ENCODE peak calls at places on chromosomes 12 and 14, in six cellular contexts. O is iPS DF 6.9, R is posterior cingulate gyrus, L is sigmoid colon, T is GM19239, I is left ventricle myocardium inferior. X is an unnamed sample.
A peak's percentile ranks its signal among the peaks of the same experiment; 100 is the strongest.

GRCh38 chr12:22543246-22544037 is 900 bp downstream of the C2CD5 start:
- DNase-seq in O (no peak), R (peak; percentile 43), L (peak; percentile 74), T (no peak), I (peak; percentile 48), X (peak; percentile 78)

GRCh38 chr12:124682425-124683329 is 115.3 kb upstream of the NCOR2 start:
- DNase-seq in O (no peak), R (no peak), L (no peak), T (no peak), I (no peak), X (no peak)

GRCh38 chr12:20250761-20251160 is 117.6 kb upstream of the PDE3A start:
- DNase-seq in O (no peak), R (no peak), L (no peak), T (no peak), I (no peak), X (no peak)

GRCh38 chr14:60668431-60669112 is 19.3 kb upstream of the SIX1 start:
- DNase-seq in O (no peak), R (no peak), L (no peak), T (no peak), I (no peak), X (no peak)

GRCh38 chr12:88472775-88473174 is 107.5 kb downstream of the KITLG start:
- DNase-seq in O (no peak), R (no peak), L (no peak), T (no peak), I (no peak), X (no peak)

GRCh38 chr12:113014565-113014964 is 36.2 kb downstream of the OAS2 start:
- DNase-seq in O (no peak), R (no peak), L (no peak), T (no peak), I (no peak), X (no peak)

GRCh38 chr12:12896261-12896660 is 4.9 kb downstream of the GPRC5A start:
- DNase-seq in O (no peak), R (no peak), L (no peak), T (no peak), I (no peak), X (no peak)

GRCh38 chr14:95547626-95548327 is 12.9 kb downstream of the GLRX5 start:
- DNase-seq in O (no peak), R (no peak), L (no peak), T (no peak), I (no peak), X (no peak)

GRCh38 chr12:52081263-52081733 is 1.8 kb downstream of the SMIM41 start:
- DNase-seq in O (no peak), R (no peak), L (peak; percentile 70), T (peak; percentile 87), I (no peak), X (no peak)

GRCh38 chr14:31930493-31931225 is 146.4 kb upstream of the ARHGAP5 start:
- DNase-seq in O (no peak), R (no peak), L (no peak), T (no peak), I (no peak), X (no peak)

GRCh38 chr14:95147597-95147996 is 9.7 kb downstream of the DICER1 start:
- DNase-seq in O (no peak), R (no peak), L (no peak), T (no peak), I (no peak), X (no peak)

GRCh38 chr14:59069455-59069854 is 119.0 kb upstream of the DAAM1 start:
- DNase-seq in O (no peak), R (no peak), L (no peak), T (no peak), I (no peak), X (no peak)

GRCh38 chr12:113071063-113071426 is 14.5 kb downstream of the DTX1 start:
- DNase-seq in O (no peak), R (no peak), L (no peak), T (no peak), I (peak; percentile 50), X (no peak)

GRCh38 chr14:95340201-95340697 is 20.5 kb upstream of the CLMN start:
- DNase-seq in O (no peak), R (no peak), L (no peak), T (no peak), I (no peak), X (no peak)

GRCh38 chr12:24389394-24389793 is 439.9 kb upstream of the SOX5 start:
- DNase-seq in O (no peak), R (no peak), L (no peak), T (no peak), I (no peak), X (no peak)

GRCh38 chr12:130920711-130921381 is 32.9 kb upstream of the ADGRD1 start:
- DNase-seq in O (no peak), R (no peak), L (peak; percentile 92), T (no peak), I (peak; percentile 72), X (peak; percentile 88)

GRCh38 chr14:91357731-91358319 is 59.8 kb downstream of the CCDC88C start:
- DNase-seq in O (no peak), R (no peak), L (no peak), T (no peak), I (no peak), X (no peak)

GRCh38 chr12:65827827-65828231 is 3.5 kb downstream of the HMGA2 start:
- DNase-seq in O (no peak), R (no peak), L (no peak), T (no peak), I (no peak), X (no peak)

GRCh38 chr12:15956413-15957185 is 45.5 kb downstream of the DERA start:
- DNase-seq in O (no peak), R (no peak), L (no peak), T (no peak), I (no peak), X (no peak)

GRCh38 chr12:89379100-89379838 is 27.0 kb upstream of the DUSP6 start:
- DNase-seq in O (no peak), R (peak; percentile 15), L (no peak), T (no peak), I (no peak), X (no peak)

GRCh38 chr14:50829472-50830043 is 1.4 kb downstream of the NIN start:
- DNase-seq in O (no peak), R (no peak), L (no peak), T (no peak), I (no peak), X (no peak)

GRCh38 chr12:56266634-56267442 is at the start of gene COQ10A:
- DNase-seq in O (peak; percentile 87), R (peak; percentile 91), L (peak; percentile 96), T (peak; percentile 90), I (peak; percentile 90), X (peak; percentile 93)

GRCh38 chr12:58893421-58893986 is 26.8 kb downstream of the LRIG3 start:
- DNase-seq in O (no peak), R (no peak), L (no peak), T (no peak), I (no peak), X (no peak)